ENCODE peak calls at places on chromosome 4, in eight cellular contexts. R, I, Z, N, L, X, Q and C are unnamed samples.

GRCh38 chr4:76213415-76214268 is at the start of gene SCARB2:
- DNase-seq in R (peak), I (peak), Z (peak), N (peak), L (peak), X (peak), Q (peak), C (peak)

GRCh38 chr4:106659386-106659785 is 290.8 kb upstream of the GIMD1 start:
- DNase-seq in R (no peak), I (no peak), Z (no peak), N (no peak), L (no peak), X (no peak), Q (no peak), C (no peak)

GRCh38 chr4:147981305-147981704 is 249.4 kb downstream of the ARHGAP10 start:
- DNase-seq in R (no peak), I (no peak), Z (no peak), N (no peak), L (no peak), X (no peak), Q (no peak), C (no peak)

GRCh38 chr4:174437324-174437723 is 85.0 kb downstream of the HPGD start:
- DNase-seq in R (no peak), I (no peak), Z (no peak), N (no peak), L (no peak), X (no peak), Q (no peak), C (no peak)

GRCh38 chr4:152171556-152171955 is 364.3 kb downstream of the FBXW7 start:
- DNase-seq in R (no peak), I (no peak), Z (no peak), N (no peak), L (no peak), X (no peak), Q (no peak), C (no peak)

GRCh38 chr4:147362868-147363440 is 117.9 kb upstream of the EDNRA start:
- DNase-seq in R (peak), I (no peak), Z (no peak), N (no peak), L (peak), X (no peak), Q (peak), C (no peak)

GRCh38 chr4:7515390-7515902 is 80.7 kb upstream of the PSAPL1 start:
- DNase-seq in R (no peak), I (no peak), Z (no peak), N (no peak), L (no peak), X (no peak), Q (no peak), C (no peak)

GRCh38 chr4:94534401-94535312 is 82.9 kb downstream of the PDLIM5 start:
- DNase-seq in R (no peak), I (no peak), Z (no peak), N (no peak), L (no peak), X (no peak), Q (no peak), C (no peak)

GRCh38 chr4:186587416-186588018 is 32.1 kb upstream of the MTNR1A start:
- DNase-seq in R (no peak), I (no peak), Z (peak), N (no peak), L (peak), X (no peak), Q (peak), C (peak)

GRCh38 chr4:133565379-133565778 is 416.3 kb downstream of the PCDH10 start:
- DNase-seq in R (peak), I (no peak), Z (no peak), N (peak), L (no peak), X (peak), Q (no peak), C (no peak)

GRCh38 chr4:165874799-165875371 is 1.8 kb downstream of the TLL1 start:
- DNase-seq in R (no peak), I (peak), Z (no peak), N (no peak), L (peak), X (peak), Q (no peak), C (no peak)

GRCh38 chr4:15396157-15396800 is 31.6 kb upstream of the C1QTNF7 start:
- DNase-seq in R (no peak), I (peak), Z (peak), N (peak), L (no peak), X (peak), Q (no peak), C (peak)

GRCh38 chr4:78776729-78777555 is 792 bp downstream of the BMP2K start:
- DNase-seq in R (no peak), I (peak), Z (peak), N (no peak), L (peak), X (no peak), Q (peak), C (peak)

GRCh38 chr4:184485279-184485678 is 10.9 kb upstream of the IRF2 start:
- DNase-seq in R (no peak), I (no peak), Z (no peak), N (no peak), L (no peak), X (no peak), Q (no peak), C (no peak)

GRCh38 chr4:13537832-13538177 is 6.5 kb downstream of the NKX3-2 start:
- DNase-seq in R (no peak), I (no peak), Z (no peak), N (no peak), L (no peak), X (no peak), Q (no peak), C (no peak)

GRCh38 chr4:148065069-148065468 is 333.2 kb downstream of the ARHGAP10 start:
- DNase-seq in R (no peak), I (no peak), Z (no peak), N (no peak), L (no peak), X (no peak), Q (no peak), C (no peak)

GRCh38 chr4:138192113-138192512 is 50.0 kb downstream of the SLC7A11 start:
- DNase-seq in R (no peak), I (no peak), Z (no peak), N (no peak), L (no peak), X (no peak), Q (no peak), C (no peak)

GRCh38 chr4:38856046-38856445 is 571 bp downstream of the TLR6 start:
- DNase-seq in R (no peak), I (no peak), Z (no peak), N (no peak), L (no peak), X (peak), Q (no peak), C (no peak)

GRCh38 chr4:52665592-52665991 is 6.5 kb upstream of the USP46 start:
- DNase-seq in R (no peak), I (no peak), Z (no peak), N (peak), L (no peak), X (peak), Q (no peak), C (no peak)